ENCODE peak calls at places on chromosomes 6 and 20, in four cellular contexts. G is heart right ventricle; N is T-helper 2 cell; V is stimulated activated CD8-positive, alpha-beta memory T cell treated with anti-CD3 and anti-CD28 coated beads, Interleukin-15, amount 100 ng/mL, for 24 hours. B is an unnamed sample.

GRCh38 chr20:58389324-58389967 is 417 bp downstream of the VAPB start:
- DNase-seq in G (peak), N (no peak), V (no peak), B (no peak)

GRCh38 chr6:44245912-44246662 is 814 bp upstream of the HSP90AB1 start:
- DNase-seq in G (peak), N (peak), V (peak), B (peak)

GRCh38 chr20:57266251-57267157 is at the start of gene BMP7:
- DNase-seq in G (no peak), N (no peak), V (no peak), B (no peak)

GRCh38 chr6:67560068-67560467 is 1075.0 kb upstream of the ADGRB3 start:
- DNase-seq in G (no peak), N (no peak), V (no peak), B (no peak)

GRCh38 chr6:8536122-8536521 is 100.8 kb upstream of the SLC35B3 start:
- DNase-seq in G (no peak), N (no peak), V (no peak), B (no peak)

GRCh38 chr20:34066476-34067090 is 45.5 kb downstream of the EIF2S2 start:
- DNase-seq in G (no peak), N (no peak), V (no peak), B (no peak)

GRCh38 chr20:5621305-5621704 is 128.9 kb upstream of the SHLD1 start:
- DNase-seq in G (no peak), N (no peak), V (no peak), B (no peak)

GRCh38 chr6:151539506-151540268 is 45.9 kb downstream of the CCDC170 start:
- DNase-seq in G (no peak), N (no peak), V (no peak), B (no peak)

GRCh38 chr6:32945106-32945761 is 4.4 kb upstream of the HLA-DMB start:
- DNase-seq in G (no peak), N (no peak), V (no peak), B (no peak)

GRCh38 chr20:40860487-40860902 is 168.1 kb upstream of the TOP1 start:
- DNase-seq in G (no peak), N (no peak), V (no peak), B (no peak)

GRCh38 chr6:5892669-5893068 is 114.1 kb downstream of the NRN1 start:
- DNase-seq in G (no peak), N (no peak), V (no peak), B (no peak)

GRCh38 chr6:82033631-82034211 is 213.8 kb downstream of the IBTK start:
- DNase-seq in G (peak), N (no peak), V (no peak), B (no peak)

GRCh38 chr20:40982415-40983145 is 46.0 kb upstream of the TOP1 start:
- DNase-seq in G (no peak), N (no peak), V (no peak), B (no peak)

GRCh38 chr6:15249371-15250019 is 3.6 kb downstream of the JARID2 start:
- DNase-seq in G (no peak), N (no peak), V (no peak), B (no peak)

GRCh38 chr6:166778046-166778445 is 151.0 kb upstream of the RPS6KA2 start:
- DNase-seq in G (no peak), N (no peak), V (no peak), B (no peak)

GRCh38 chr20:44644384-44645131 is 6.9 kb downstream of the ADA start:
- DNase-seq in G (no peak), N (no peak), V (no peak), B (peak)

GRCh38 chr20:14918981-14919380 is 581.6 kb upstream of the FLRT3 start:
- DNase-seq in G (no peak), N (no peak), V (no peak), B (no peak)

GRCh38 chr20:5696011-5696559 is 54.1 kb upstream of the SHLD1 start:
- DNase-seq in G (no peak), N (no peak), V (no peak), B (no peak)

GRCh38 chr20:58839474-58839874 is 11.2 kb downstream of the GNAS-AS1 start:
- DNase-seq in G (peak), N (no peak), V (no peak), B (peak)

GRCh38 chr6:14454467-14454763 is 336.8 kb downstream of the CD83 start:
- DNase-seq in G (no peak), N (no peak), V (no peak), B (peak)

GRCh38 chr6:25124216-25124615 is 155.0 kb upstream of the CARMIL1 start:
- DNase-seq in G (no peak), N (no peak), V (no peak), B (no peak)

GRCh38 chr20:58192567-58192966 is 35.9 kb downstream of the ANKRD60 start:
- DNase-seq in G (no peak), N (no peak), V (no peak), B (peak)

GRCh38 chr6:155050311-155050710 is 55.2 kb downstream of the TIAM2 start:
- DNase-seq in G (no peak), N (no peak), V (no peak), B (no peak)

GRCh38 chr6:33217246-33217645 is 8.9 kb downstream of the RING1 start:
- DNase-seq in G (no peak), N (no peak), V (no peak), B (no peak)

GRCh38 chr6:56652994-56653393 is 10.3 kb upstream of the DST start:
- DNase-seq in G (no peak), N (no peak), V (no peak), B (no peak)

GRCh38 chr20:19737025-19737424 is 21.0 kb upstream of the RIN2 start:
- DNase-seq in G (no peak), N (no peak), V (no peak), B (no peak)

GRCh38 chr6:52363222-52363867 is 1.4 kb downstream of the PAQR8 start:
- DNase-seq in G (no peak), N (no peak), V (no peak), B (no peak)

GRCh38 chr6:118914598-118914997 is 20.4 kb downstream of the MCM9 start:
- DNase-seq in G (no peak), N (no peak), V (no peak), B (no peak)

GRCh38 chr20:37516697-37517370 is 4.2 kb upstream of the NNAT start:
- DNase-seq in G (no peak), N (no peak), V (no peak), B (no peak)

GRCh38 chr20:36591854-36592641 is 13.5 kb upstream of the RAB5IF start:
- DNase-seq in G (peak), N (no peak), V (no peak), B (no peak)